ENCODE peak calls at places on chromosomes 1 and 21, in four cellular contexts. One of them, this sample, is unnamed.

GRCh38 chr1:176183618-176184017 is 23.5 kb downstream of the COP1 start:
- DNase-seq in fibroblast of lung: peak; percentile 8
- DNase-seq in T follicular helper cell: no peak
- DNase-seq in DMS153: no peak
- DNase-seq in this sample: no peak

GRCh38 chr1:8370046-8370881 is 52.4 kb downstream of the SLC45A1 start:
- DNase-seq in DMS153: peak; percentile 97
- DNase-seq in fibroblast of lung: no peak
- DNase-seq in T follicular helper cell: no peak
- DNase-seq in this sample: no peak

GRCh38 chr1:66253330-66253921 is 280.5 kb upstream of the SGIP1 start:
- DNase-seq in fibroblast of lung: peak; percentile 82
- DNase-seq in DMS153: peak; percentile 60
- DNase-seq in T follicular helper cell: no peak
- DNase-seq in this sample: no peak

GRCh38 chr1:182629674-182630073 is 25.5 kb upstream of the RGS16 start:
- DNase-seq in fibroblast of lung: no peak
- DNase-seq in T follicular helper cell: no peak
- DNase-seq in DMS153: no peak
- DNase-seq in this sample: peak; percentile 33

GRCh38 chr21:46457801-46458314 is 833 bp upstream of the DIP2A start:
- DNase-seq in DMS153: no peak
- DNase-seq in T follicular helper cell: no peak
- DNase-seq in fibroblast of lung: peak; percentile 44
- DNase-seq in this sample: no peak

GRCh38 chr1:56527548-56528302 is 51.6 kb downstream of the PLPP3 start:
- DNase-seq in T follicular helper cell: no peak
- DNase-seq in fibroblast of lung: peak; percentile 33
- DNase-seq in DMS153: peak; percentile 53
- DNase-seq in this sample: no peak

GRCh38 chr1:28163496-28164120 is 12.9 kb downstream of the PTAFR start:
- DNase-seq in DMS153: no peak
- DNase-seq in fibroblast of lung: peak; percentile 32
- DNase-seq in T follicular helper cell: no peak
- DNase-seq in this sample: no peak

GRCh38 chr1:121443131-121443530 is 258.4 kb downstream of the SRGAP2C start:
- DNase-seq in T follicular helper cell: no peak
- DNase-seq in fibroblast of lung: peak; percentile 1
- DNase-seq in DMS153: no peak
- DNase-seq in this sample: no peak

GRCh38 chr1:32392358-32392757 is 1.9 kb downstream of the BSDC1 start:
- DNase-seq in DMS153: no peak
- DNase-seq in fibroblast of lung: no peak
- DNase-seq in T follicular helper cell: no peak
- DNase-seq in this sample: no peak

GRCh38 chr1:195715652-195716051 is 892.6 kb downstream of the KCNT2 start:
- DNase-seq in T follicular helper cell: no peak
- DNase-seq in fibroblast of lung: no peak
- DNase-seq in DMS153: no peak
- DNase-seq in this sample: no peak

GRCh38 chr1:209038316-209038715 is 545.2 kb upstream of the CAMK1G start:
- DNase-seq in DMS153: no peak
- DNase-seq in T follicular helper cell: no peak
- DNase-seq in fibroblast of lung: no peak
- DNase-seq in this sample: no peak

GRCh38 chr21:31526040-31526439 is 133.5 kb upstream of the SOD1 start:
- DNase-seq in fibroblast of lung: no peak
- DNase-seq in T follicular helper cell: no peak
- DNase-seq in DMS153: no peak
- DNase-seq in this sample: no peak

GRCh38 chr1:47688161-47688560 is 250.3 kb downstream of the FOXD2 start:
- DNase-seq in T follicular helper cell: no peak
- DNase-seq in DMS153: no peak
- DNase-seq in fibroblast of lung: no peak
- DNase-seq in this sample: no peak

GRCh38 chr1:35448344-35448801 is 108.8 kb downstream of the KIAA0319L start:
- DNase-seq in DMS153: no peak
- DNase-seq in T follicular helper cell: no peak
- DNase-seq in fibroblast of lung: peak; percentile 99
- DNase-seq in this sample: no peak

GRCh38 chr1:43614891-43615290 is 35.1 kb upstream of the KDM4A start:
- DNase-seq in DMS153: no peak
- DNase-seq in T follicular helper cell: no peak
- DNase-seq in fibroblast of lung: no peak
- DNase-seq in this sample: no peak

GRCh38 chr1:236164273-236164672 is 21.9 kb downstream of the GPR137B start:
- DNase-seq in fibroblast of lung: no peak
- DNase-seq in T follicular helper cell: no peak
- DNase-seq in DMS153: no peak
- DNase-seq in this sample: no peak

GRCh38 chr1:29249170-29249691 is 12.9 kb downstream of the PTPRU start:
- DNase-seq in fibroblast of lung: no peak
- DNase-seq in T follicular helper cell: no peak
- DNase-seq in DMS153: no peak
- DNase-seq in this sample: no peak

GRCh38 chr1:24897263-24898151 is 32.6 kb downstream of the RUNX3 start:
- DNase-seq in DMS153: no peak
- DNase-seq in T follicular helper cell: no peak
- DNase-seq in fibroblast of lung: no peak
- DNase-seq in this sample: peak; percentile 0

GRCh38 chr1:202343652-202344349 is 2.1 kb upstream of the UBE2T start:
- DNase-seq in DMS153: peak; percentile 18
- DNase-seq in T follicular helper cell: no peak
- DNase-seq in fibroblast of lung: peak; percentile 61
- DNase-seq in this sample: no peak

GRCh38 chr1:204261266-204261665 is 47.5 kb upstream of the GOLT1A start:
- DNase-seq in fibroblast of lung: no peak
- DNase-seq in T follicular helper cell: no peak
- DNase-seq in DMS153: no peak
- DNase-seq in this sample: no peak

GRCh38 chr1:19229229-19229628 is 19.2 kb upstream of the UBR4 start:
- DNase-seq in T follicular helper cell: no peak
- DNase-seq in DMS153: no peak
- DNase-seq in fibroblast of lung: no peak
- DNase-seq in this sample: no peak

GRCh38 chr1:244280221-244280620 is 171.5 kb downstream of the ADSS2 start:
- DNase-seq in T follicular helper cell: no peak
- DNase-seq in fibroblast of lung: peak; percentile 17
- DNase-seq in DMS153: no peak
- DNase-seq in this sample: no peak

GRCh38 chr1:10056599-10056987 is 23.8 kb downstream of the UBE4B start:
- DNase-seq in DMS153: peak; percentile 17
- DNase-seq in fibroblast of lung: no peak
- DNase-seq in T follicular helper cell: no peak
- DNase-seq in this sample: no peak

GRCh38 chr1:23751050-23751814 is 8.0 kb downstream of the ELOA start:
- DNase-seq in DMS153: peak; percentile 22
- DNase-seq in fibroblast of lung: peak; percentile 66
- DNase-seq in T follicular helper cell: no peak
- DNase-seq in this sample: no peak

GRCh38 chr1:6037338-6037762 is 8.3 kb upstream of the KCNAB2 start:
- DNase-seq in T follicular helper cell: no peak
- DNase-seq in DMS153: peak; percentile 72
- DNase-seq in fibroblast of lung: no peak
- DNase-seq in this sample: no peak

GRCh38 chr1:197841828-197842573 is 60.4 kb upstream of the C1orf53 start:
- DNase-seq in T follicular helper cell: no peak
- DNase-seq in DMS153: no peak
- DNase-seq in fibroblast of lung: peak; percentile 31
- DNase-seq in this sample: no peak

GRCh38 chr1:64199154-64199553 is 4.3 kb upstream of the UBE2U start:
- DNase-seq in fibroblast of lung: no peak
- DNase-seq in DMS153: no peak
- DNase-seq in T follicular helper cell: no peak
- DNase-seq in this sample: no peak

GRCh38 chr1:16924216-16924918 is 2.6 kb downstream of the CROCC start:
- DNase-seq in DMS153: no peak
- DNase-seq in fibroblast of lung: no peak
- DNase-seq in T follicular helper cell: no peak
- DNase-seq in this sample: no peak

GRCh38 chr1:18530567-18531502 is 50.1 kb downstream of the KLHDC7A start:
- DNase-seq in fibroblast of lung: no peak
- DNase-seq in DMS153: no peak
- DNase-seq in T follicular helper cell: no peak
- DNase-seq in this sample: no peak

GRCh38 chr1:27772581-27772931 is 463 bp upstream of the STX12 start:
- DNase-seq in T follicular helper cell: no peak
- DNase-seq in fibroblast of lung: no peak
- DNase-seq in DMS153: no peak
- DNase-seq in this sample: no peak